ENCODE peak calls at places on chromosomes 3 and 15, in nine cellular contexts. B is DND-41; J is hepatocyte; K is NCI-H1092 treated with DMSO at 0.1 percent for 48 hours; F is activated CD4-positive, alpha-beta T cell treated with anti-CD3 and anti-CD28 coated beads for 24 hours; G is T-helper 2 cell; R is OCI-M1; Z is H7; U is AG04450. P is an unnamed sample.

GRCh38 chr3:52784021-52784621 is 6.7 kb downstream of the ITIH1 start:
- DNase-seq in R (no peak), J (no peak), G (no peak), F (no peak), B (no peak), K (no peak), U (no peak), Z (no peak), P (no peak)

GRCh38 chr3:62065985-62066693 is 307.2 kb downstream of the FEZF2 start:
- DNase-seq in B (no peak), U (no peak), G (no peak), Z (no peak), K (no peak), R (no peak), J (peak), F (no peak), P (peak)

GRCh38 chr15:67784057-67784781 is 41.1 kb upstream of the SKOR1 start:
- DNase-seq in B (peak), R (peak), G (peak), Z (no peak), K (no peak), J (no peak), U (no peak), F (no peak), P (no peak)

GRCh38 chr15:31344824-31345605 is 18.4 kb downstream of the KLF13 start:
- DNase-seq in K (no peak), U (no peak), B (no peak), F (no peak), G (peak), J (no peak), Z (no peak), R (no peak), P (no peak)

GRCh38 chr15:93030430-93031102 is 58.4 kb downstream of the RGMA start:
- DNase-seq in U (peak), K (peak), J (peak), Z (peak), F (peak), G (peak), B (peak), R (peak), P (no peak)

GRCh38 chr15:27757050-27757449 is 342.1 kb downstream of the OCA2 start:
- DNase-seq in G (no peak), K (no peak), J (no peak), U (no peak), Z (no peak), B (no peak), F (no peak), R (no peak), P (no peak)

GRCh38 chr3:194089357-194090177 is 46.4 kb upstream of the HES1 start:
- DNase-seq in G (no peak), R (peak), K (no peak), B (no peak), Z (peak), U (peak), F (no peak), J (peak), P (peak)

GRCh38 chr3:194953291-194953690 is 267.6 kb downstream of the FAM43A start:
- DNase-seq in U (no peak), R (no peak), F (no peak), J (no peak), B (no peak), G (no peak), Z (no peak), K (no peak), P (no peak)

GRCh38 chr3:179604336-179605078 is at the start of the genes MRPL47 and NDUFB5:
- DNase-seq in B (peak), G (peak), J (peak), U (peak), K (peak), Z (peak), R (peak), F (peak), P (peak)

GRCh38 chr15:66841953-66842681 is 140.1 kb downstream of the SMAD6 start:
- DNase-seq in F (no peak), R (peak), B (no peak), Z (peak), K (no peak), J (peak), U (peak), G (peak), P (peak)

GRCh38 chr3:197364410-197365071 is 66.1 kb upstream of the DLG1 start:
- DNase-seq in Z (no peak), G (no peak), F (no peak), K (peak), J (no peak), B (no peak), R (no peak), U (no peak), P (no peak)

GRCh38 chr3:24254649-24255048 is 240.0 kb downstream of the THRB start:
- DNase-seq in J (no peak), F (no peak), G (no peak), Z (no peak), U (peak), B (no peak), K (no peak), R (no peak), P (peak)

GRCh38 chr15:84834969-84835368 is 17.8 kb downstream of the ALPK3 start:
- DNase-seq in U (no peak), G (no peak), K (no peak), Z (no peak), B (no peak), J (no peak), R (no peak), F (no peak), P (no peak)

GRCh38 chr15:76340802-76341365 is 4.3 kb downstream of the ISL2 start:
- DNase-seq in B (no peak), Z (no peak), F (no peak), U (no peak), K (peak), J (peak), G (peak), R (no peak), P (no peak)

GRCh38 chr3:165404357-165405042 is 208.3 kb upstream of the SLITRK3 start:
- DNase-seq in Z (no peak), B (no peak), K (no peak), U (no peak), G (no peak), J (peak), R (no peak), F (no peak), P (no peak)

GRCh38 chr15:63551400-63551799 is 45.8 kb upstream of the FBXL22 start:
- DNase-seq in F (no peak), J (no peak), U (peak), Z (no peak), B (no peak), G (no peak), K (no peak), R (no peak), P (no peak)

GRCh38 chr3:27789420-27789819 is 67.3 kb upstream of the EOMES start:
- DNase-seq in G (no peak), F (no peak), R (no peak), J (no peak), U (no peak), B (no peak), Z (no peak), K (no peak), P (no peak)

GRCh38 chr15:99454941-99455795 is 110.6 kb upstream of the MEF2A start:
- DNase-seq in R (peak), Z (peak), F (no peak), J (peak), K (no peak), U (peak), G (no peak), B (no peak), P (peak)

GRCh38 chr15:78921517-78921916 is 23.3 kb downstream of the CTSH start:
- DNase-seq in U (no peak), F (no peak), Z (peak), K (no peak), G (no peak), J (no peak), R (no peak), B (no peak), P (no peak)

GRCh38 chr15:75230524-75231371 is 27.4 kb upstream of the GOLGA6C start:
- DNase-seq in B (no peak), U (no peak), G (no peak), K (no peak), J (no peak), R (no peak), Z (peak), F (no peak), P (no peak)